ENCODE peak calls at places on chromosomes 6 and 20, in five cellular contexts. One of them, this sample, is unnamed.

GRCh38 chr6:20693466-20694063 is 159.3 kb downstream of the CDKAL1 start:
- DNase-seq in mesenchymal stem cell: peak
- DNase-seq in GM23248: peak
- DNase-seq in K562: no peak
- DNase-seq in HCT116: no peak
- DNase-seq in this sample: peak

GRCh38 chr6:85997206-85997605 is 354.5 kb upstream of the SYNCRIP start:
- DNase-seq in K562: no peak
- DNase-seq in GM23248: no peak
- DNase-seq in HCT116: no peak
- DNase-seq in mesenchymal stem cell: no peak
- DNase-seq in this sample: no peak

GRCh38 chr6:111721677-111722219 is 116.1 kb upstream of the TRAF3IP2 start:
- DNase-seq in HCT116: peak
- DNase-seq in GM23248: peak
- DNase-seq in mesenchymal stem cell: no peak
- DNase-seq in K562: peak
- DNase-seq in this sample: peak

GRCh38 chr20:50759678-50760077 is 28.3 kb downstream of the PARD6B start:
- DNase-seq in HCT116: no peak
- DNase-seq in GM23248: no peak
- DNase-seq in mesenchymal stem cell: no peak
- DNase-seq in K562: no peak
- DNase-seq in this sample: no peak

GRCh38 chr6:474454-475185 is 83.1 kb downstream of the IRF4 start:
- DNase-seq in HCT116: no peak
- DNase-seq in mesenchymal stem cell: no peak
- DNase-seq in K562: no peak
- DNase-seq in GM23248: no peak
- DNase-seq in this sample: no peak

GRCh38 chr6:17485946-17486345 is 92.6 kb downstream of the CAP2 start:
- DNase-seq in GM23248: no peak
- DNase-seq in K562: no peak
- DNase-seq in HCT116: no peak
- DNase-seq in mesenchymal stem cell: no peak
- DNase-seq in this sample: no peak

GRCh38 chr6:52904562-52905279 is 4.8 kb downstream of the GSTA3 start:
- DNase-seq in mesenchymal stem cell: no peak
- DNase-seq in GM23248: no peak
- DNase-seq in HCT116: no peak
- DNase-seq in K562: peak
- DNase-seq in this sample: no peak

GRCh38 chr6:26223677-26224546 is 136.7 kb downstream of the HFE start:
- DNase-seq in mesenchymal stem cell: peak
- DNase-seq in K562: no peak
- DNase-seq in GM23248: peak
- DNase-seq in HCT116: peak
- DNase-seq in this sample: peak

GRCh38 chr6:90193359-90193758 is 103.3 kb downstream of the BACH2 start:
- DNase-seq in mesenchymal stem cell: no peak
- DNase-seq in HCT116: no peak
- DNase-seq in GM23248: no peak
- DNase-seq in K562: no peak
- DNase-seq in this sample: no peak

GRCh38 chr6:90722648-90723047 is 135.8 kb upstream of the MAP3K7 start:
- DNase-seq in HCT116: no peak
- DNase-seq in mesenchymal stem cell: no peak
- DNase-seq in K562: no peak
- DNase-seq in GM23248: no peak
- DNase-seq in this sample: no peak

GRCh38 chr20:61762208-61762710 is 303.4 kb downstream of the TAF4 start:
- DNase-seq in mesenchymal stem cell: no peak
- DNase-seq in K562: no peak
- DNase-seq in GM23248: peak
- DNase-seq in HCT116: no peak
- DNase-seq in this sample: no peak

GRCh38 chr6:30615219-30615957 is 1.7 kb downstream of the PPP1R10 start:
- DNase-seq in mesenchymal stem cell: peak
- DNase-seq in GM23248: peak
- DNase-seq in HCT116: peak
- DNase-seq in K562: no peak
- DNase-seq in this sample: peak

GRCh38 chr20:24027229-24027628 is 38.6 kb upstream of the GGTLC1 start:
- DNase-seq in GM23248: peak
- DNase-seq in K562: no peak
- DNase-seq in mesenchymal stem cell: no peak
- DNase-seq in HCT116: no peak
- DNase-seq in this sample: no peak

GRCh38 chr6:154503576-154504501 is 6.6 kb downstream of the CNKSR3 start:
- DNase-seq in GM23248: peak
- DNase-seq in HCT116: no peak
- DNase-seq in K562: peak
- DNase-seq in mesenchymal stem cell: no peak
- DNase-seq in this sample: no peak

GRCh38 chr6:21005816-21006553 is 471.7 kb downstream of the CDKAL1 start:
- DNase-seq in mesenchymal stem cell: peak
- DNase-seq in GM23248: peak
- DNase-seq in K562: no peak
- DNase-seq in HCT116: peak
- DNase-seq in this sample: peak

GRCh38 chr6:150528648-150529285 is 70.9 kb upstream of the PLEKHG1 start:
- DNase-seq in HCT116: no peak
- DNase-seq in K562: no peak
- DNase-seq in GM23248: peak
- DNase-seq in mesenchymal stem cell: peak
- DNase-seq in this sample: peak

GRCh38 chr6:154874684-154875594 is 120.2 kb upstream of the TIAM2 start:
- DNase-seq in K562: no peak
- DNase-seq in GM23248: peak
- DNase-seq in HCT116: no peak
- DNase-seq in mesenchymal stem cell: no peak
- DNase-seq in this sample: no peak

GRCh38 chr6:45590225-45590624 is 212.5 kb upstream of the SUPT3H start:
- DNase-seq in GM23248: peak
- DNase-seq in mesenchymal stem cell: peak
- DNase-seq in K562: no peak
- DNase-seq in HCT116: no peak
- DNase-seq in this sample: peak

GRCh38 chr6:8839626-8840025 is 404.3 kb upstream of the SLC35B3 start:
- DNase-seq in mesenchymal stem cell: no peak
- DNase-seq in HCT116: no peak
- DNase-seq in K562: no peak
- DNase-seq in GM23248: no peak
- DNase-seq in this sample: no peak

GRCh38 chr20:7516631-7517051 is 423.6 kb downstream of the HAO1 start:
- DNase-seq in mesenchymal stem cell: no peak
- DNase-seq in GM23248: no peak
- DNase-seq in K562: no peak
- DNase-seq in HCT116: no peak
- DNase-seq in this sample: no peak

GRCh38 chr20:64244870-64245603 is 10.5 kb upstream of the PCMTD2 start:
- DNase-seq in HCT116: no peak
- DNase-seq in K562: no peak
- DNase-seq in mesenchymal stem cell: no peak
- DNase-seq in GM23248: no peak
- DNase-seq in this sample: no peak

GRCh38 chr20:51610761-51611624 is 68.5 kb upstream of the NFATC2 start:
- DNase-seq in K562: no peak
- DNase-seq in HCT116: no peak
- DNase-seq in GM23248: no peak
- DNase-seq in mesenchymal stem cell: no peak
- DNase-seq in this sample: no peak

GRCh38 chr6:33259032-33259431 is 12.6 kb downstream of the VPS52 start:
- DNase-seq in GM23248: no peak
- DNase-seq in K562: no peak
- DNase-seq in mesenchymal stem cell: no peak
- DNase-seq in HCT116: no peak
- DNase-seq in this sample: no peak

GRCh38 chr20:50425076-50425475 is 85.1 kb upstream of the PTPN1 start:
- DNase-seq in GM23248: peak
- DNase-seq in mesenchymal stem cell: peak
- DNase-seq in HCT116: peak
- DNase-seq in K562: peak
- DNase-seq in this sample: no peak

GRCh38 chr20:6700563-6701328 is 66.7 kb upstream of the BMP2 start:
- DNase-seq in K562: no peak
- DNase-seq in HCT116: no peak
- DNase-seq in mesenchymal stem cell: no peak
- DNase-seq in GM23248: no peak
- DNase-seq in this sample: no peak

GRCh38 chr6:13814938-13815575 is 700 bp upstream of the MCUR1 start:
- DNase-seq in GM23248: peak
- DNase-seq in K562: no peak
- DNase-seq in HCT116: no peak
- DNase-seq in mesenchymal stem cell: peak
- DNase-seq in this sample: no peak

GRCh38 chr6:44227138-44227770 is 3.9 kb downstream of the SLC29A1 start:
- DNase-seq in K562: peak
- DNase-seq in HCT116: no peak
- DNase-seq in mesenchymal stem cell: no peak
- DNase-seq in GM23248: no peak
- DNase-seq in this sample: no peak

GRCh38 chr6:44224978-44225330 is 1.6 kb downstream of the SLC29A1 start:
- DNase-seq in K562: no peak
- DNase-seq in HCT116: no peak
- DNase-seq in mesenchymal stem cell: no peak
- DNase-seq in GM23248: no peak
- DNase-seq in this sample: no peak

GRCh38 chr6:44228031-44228430 is 4.6 kb downstream of the SLC29A1 start:
- DNase-seq in GM23248: no peak
- DNase-seq in K562: no peak
- DNase-seq in HCT116: no peak
- DNase-seq in mesenchymal stem cell: no peak
- DNase-seq in this sample: no peak

GRCh38 chr6:44225579-44226325 is 2.4 kb downstream of the SLC29A1 start:
- DNase-seq in HCT116: no peak
- DNase-seq in GM23248: no peak
- DNase-seq in K562: peak
- DNase-seq in mesenchymal stem cell: no peak
- DNase-seq in this sample: no peak

DNA sequence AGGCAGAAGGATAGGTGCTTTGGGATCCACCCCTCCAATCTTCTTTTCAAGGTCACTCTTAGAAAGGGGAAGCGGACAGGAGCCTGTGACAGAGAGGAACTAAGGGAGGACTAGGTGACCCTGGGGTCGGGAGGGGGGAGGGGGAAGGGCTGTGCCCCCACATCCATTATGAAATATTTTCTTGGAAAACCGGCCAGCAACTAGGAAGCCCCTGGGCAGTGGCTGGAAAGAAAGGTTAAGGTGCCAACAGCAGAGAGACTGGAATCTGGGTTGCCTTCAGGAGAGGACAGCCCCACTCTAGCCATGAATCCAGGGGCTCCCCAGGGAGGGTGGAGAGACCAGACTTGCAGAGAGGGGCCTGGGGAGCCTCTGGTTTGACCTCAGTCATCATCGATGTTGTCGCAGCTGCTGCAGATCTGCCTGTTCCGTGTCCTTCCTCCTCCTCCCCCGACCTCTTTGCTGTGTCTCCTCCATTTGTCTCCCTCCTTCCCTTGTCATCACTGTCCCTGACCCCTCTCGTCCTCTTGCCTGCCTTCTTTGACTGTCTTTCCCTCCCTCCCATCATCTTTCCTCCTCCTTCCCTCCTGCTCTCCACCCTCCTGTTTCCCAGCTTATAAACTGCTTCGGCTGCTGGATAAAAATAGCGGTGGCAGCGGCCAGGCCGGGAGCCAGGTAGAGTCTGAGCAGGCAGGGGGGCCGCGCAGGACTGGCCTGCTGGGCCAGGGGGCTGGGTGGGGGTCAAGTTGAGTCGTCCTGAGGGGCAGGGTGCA is 3.2 kb downstream of the SLC29A1 start:
- DNase-seq in mesenchymal stem cell: no peak
- DNase-seq in HCT116: no peak
- DNase-seq in GM23248: no peak
- DNase-seq in K562: peak
- DNase-seq in this sample: no peak
- H3K4me3 ChIP-seq in mesenchymal stem cell: no peak
- H3K4me3 ChIP-seq in HCT116: no peak
- H3K4me3 ChIP-seq in GM23248: no peak
- H3K4me3 ChIP-seq in K562: peak
- H3K4me3 ChIP-seq in this sample: no peak

DNA sequence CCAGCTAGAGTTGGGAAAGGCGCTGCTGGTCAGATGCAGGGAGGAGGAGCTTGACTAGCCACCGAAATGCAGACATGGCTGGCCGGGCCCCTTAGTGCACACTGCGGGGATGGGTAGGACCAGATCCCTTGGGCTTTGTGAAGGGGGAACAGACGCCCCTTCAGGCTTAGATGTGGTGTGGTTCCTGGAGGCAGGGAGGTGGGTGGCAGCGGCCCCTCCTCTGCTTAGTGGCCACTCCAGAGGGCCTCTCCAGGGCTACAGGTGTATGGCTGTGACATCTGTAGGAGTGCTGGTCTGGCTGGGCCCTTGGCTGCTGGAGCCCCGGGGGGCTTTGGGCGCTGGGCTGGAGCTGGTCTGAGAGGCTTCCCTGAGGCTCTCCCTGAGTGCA is 5.9 kb downstream of the CCND3 start:
- DNase-seq in GM23248: no peak
- DNase-seq in K562: peak
- DNase-seq in mesenchymal stem cell: no peak
- DNase-seq in HCT116: no peak
- DNase-seq in this sample: no peak
- H3K27ac ChIP-seq in GM23248: peak
- H3K27ac ChIP-seq in K562: peak
- H3K27ac ChIP-seq in mesenchymal stem cell: no peak
- H3K27ac ChIP-seq in HCT116: peak
- H3K27ac ChIP-seq in this sample: peak

GRCh38 chr6:137334884-137335283 is 115.7 kb upstream of the IFNGR1 start:
- DNase-seq in K562: no peak
- DNase-seq in GM23248: no peak
- DNase-seq in HCT116: no peak
- DNase-seq in mesenchymal stem cell: no peak
- DNase-seq in this sample: no peak
- H2AFZ ChIP-seq in K562: no peak
- H2AFZ ChIP-seq in GM23248: no peak
- H2AFZ ChIP-seq in HCT116: no peak
- H2AFZ ChIP-seq in mesenchymal stem cell: no peak
- H2AFZ ChIP-seq in this sample: no peak

DNA sequence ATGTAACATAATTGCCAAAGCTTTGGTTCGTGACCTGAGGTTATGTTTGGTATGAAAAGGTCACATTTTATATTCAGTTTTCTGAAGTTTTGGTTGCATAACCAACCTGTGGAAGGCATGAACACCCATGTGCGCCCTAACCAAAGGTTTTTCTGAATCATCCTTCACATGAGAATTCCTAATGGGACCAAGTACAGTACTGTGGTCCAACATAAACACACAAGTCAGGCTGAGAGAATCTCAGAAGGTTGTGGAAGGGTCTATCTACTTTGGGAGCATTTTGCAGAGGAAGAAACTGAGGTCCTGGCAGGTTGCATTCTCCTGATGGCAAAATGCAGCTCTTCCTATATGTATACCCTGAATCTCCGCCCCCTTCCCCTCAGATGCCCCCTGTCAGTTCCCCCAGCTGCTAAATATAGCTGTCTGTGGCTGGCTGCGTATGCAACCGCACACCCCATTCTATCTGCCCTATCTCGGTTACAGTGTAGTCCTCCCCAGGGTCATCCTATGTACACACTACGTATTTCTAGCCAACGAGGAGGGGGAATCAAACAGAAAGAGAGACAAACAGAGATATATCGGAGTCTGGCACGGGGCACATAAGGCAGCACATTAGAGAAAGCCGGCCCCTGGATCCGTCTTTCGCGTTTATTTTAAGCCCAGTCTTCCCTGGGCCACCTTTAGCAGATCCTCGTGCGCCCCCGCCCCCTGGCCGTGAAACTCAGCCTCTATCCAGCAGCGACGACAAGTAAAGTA is 547 bp upstream of the ESR1 start:
- DNase-seq in HCT116: no peak
- DNase-seq in mesenchymal stem cell: no peak
- DNase-seq in K562: no peak
- DNase-seq in GM23248: peak
- DNase-seq in this sample: peak
- H3K4me3 ChIP-seq in HCT116: no peak
- H3K4me3 ChIP-seq in mesenchymal stem cell: no peak
- H3K4me3 ChIP-seq in K562: no peak
- H3K4me3 ChIP-seq in GM23248: peak
- H3K4me3 ChIP-seq in this sample: peak

This sample was measured in fibroblast of lung.